ENCODE peak calls at places on chromosomes 11 and 22, in nine cellular contexts. O, C, Y, N, H, D, B, W and F are unnamed samples.

GRCh38 chr11:73028621-73029020 is 113.5 kb downstream of the FCHSD2 start:
- DNase-seq in N (no peak), B (no peak), Y (no peak), H (no peak), C (no peak), D (no peak), W (no peak), O (no peak), F (no peak)

GRCh38 chr11:19728436-19728835 is 15.8 kb downstream of the NAV2 start:
- DNase-seq in D (no peak), C (no peak), O (peak; percentile 13), Y (no peak), N (no peak), B (no peak), H (no peak), W (peak; percentile 22), F (peak; percentile 28)

GRCh38 chr22:36152088-36152487 is 8.5 kb downstream of the APOL3 start:
- DNase-seq in B (no peak), N (no peak), H (no peak), C (no peak), D (no peak), Y (no peak), W (no peak), O (no peak), F (no peak)

GRCh38 chr11:73059915-73060314 is 82.2 kb downstream of the FCHSD2 start:
- DNase-seq in W (no peak), H (no peak), B (no peak), N (no peak), C (no peak), O (no peak), Y (no peak), D (no peak), F (no peak)

GRCh38 chr11:72676874-72677341 is 2.7 kb upstream of the PDE2A start:
- DNase-seq in B (no peak), W (peak; percentile 54), C (peak; percentile 75), Y (peak; percentile 95), D (peak; percentile 90), H (peak; percentile 75), O (peak; percentile 60), N (peak; percentile 82), F (peak; percentile 10)

GRCh38 chr11:6248248-6248647 is 9.4 kb downstream of the CNGA4 start:
- DNase-seq in N (no peak), W (peak; percentile 89), H (no peak), O (peak; percentile 94), D (no peak), C (no peak), B (no peak), Y (no peak), F (no peak)

GRCh38 chr11:65224939-65225283 is 36.9 kb upstream of the POLA2 start:
- DNase-seq in B (no peak), H (peak; percentile 27), C (peak; percentile 26), W (peak; percentile 75), N (no peak), Y (peak; percentile 43), O (peak; percentile 72), D (no peak), F (peak; percentile 61)

GRCh38 chr11:16902979-16903378 is 111.2 kb downstream of the PLEKHA7 start:
- DNase-seq in N (no peak), H (no peak), O (no peak), D (no peak), B (no peak), Y (no peak), W (no peak), C (no peak), F (no peak)

GRCh38 chr22:49965291-49966040 is 4.9 kb downstream of the PIM3 start:
- DNase-seq in O (no peak), N (no peak), W (no peak), Y (peak; percentile 2), H (no peak), D (no peak), B (peak; percentile 73), C (peak; percentile 12), F (no peak)

GRCh38 chr11:79237676-79238075 is 203.2 kb downstream of the TENM4 start:
- DNase-seq in C (peak; percentile 26), O (peak; percentile 96), N (no peak), H (no peak), D (no peak), Y (no peak), W (peak; percentile 92), B (no peak), F (peak; percentile 73)

GRCh38 chr11:75078233-75078632 is 18.4 kb downstream of the OR2AT4 start:
- DNase-seq in Y (no peak), N (no peak), C (no peak), O (no peak), B (no peak), W (no peak), D (no peak), H (no peak), F (peak; percentile 64)

GRCh38 chr11:75072582-75072981 is 24.1 kb downstream of the OR2AT4 start:
- DNase-seq in W (no peak), B (no peak), Y (peak; percentile 10), O (no peak), C (no peak), H (no peak), D (no peak), N (no peak), F (no peak)

GRCh38 chr11:75069473-75069872 is 27.2 kb downstream of the OR2AT4 start:
- DNase-seq in H (no peak), O (no peak), B (no peak), C (no peak), N (no peak), Y (no peak), W (no peak), D (no peak), F (no peak)

GRCh38 chr11:75077316-75077715 is 19.4 kb downstream of the OR2AT4 start:
- DNase-seq in C (no peak), D (no peak), H (no peak), Y (no peak), N (no peak), B (no peak), O (no peak), W (no peak), F (no peak)

GRCh38 chr11:75073459-75074190 is 23.1 kb downstream of the OR2AT4 start:
- DNase-seq in Y (no peak), H (no peak), B (no peak), D (no peak), N (no peak), O (no peak), W (no peak), C (no peak), F (no peak)
- TF ChIP-seq CTCF in Y (no peak), H (no peak), B (no peak), D (no peak), N (no peak), O (peak; percentile 9), W (no peak), C (no peak), F (peak; percentile 9)

GRCh38 chr22:39177456-39177775 is 24.9 kb upstream of the CBX7 start:
- DNase-seq in N (peak; percentile 63), W (no peak), O (no peak), C (no peak), Y (no peak), B (no peak), H (no peak), D (no peak), F (no peak)
- TF ChIP-seq CTCF in N (no peak), W (no peak), O (no peak), C (no peak), Y (no peak), B (no peak), H (no peak), D (no peak), F (no peak)

GRCh38 chr22:33101550-33101949 is 43.4 kb upstream of the SYN3 start:
- DNase-seq in W (no peak), C (no peak), N (no peak), O (no peak), D (no peak), Y (no peak), B (no peak), H (no peak), F (no peak)

GRCh38 chr22:33109532-33110148 is 51.5 kb upstream of the SYN3 start:
- DNase-seq in B (no peak), H (no peak), D (no peak), Y (no peak), C (no peak), N (no peak), O (no peak), W (no peak), F (no peak)

GRCh38 chr22:33108037-33108436 is 49.9 kb upstream of the SYN3 start:
- DNase-seq in C (no peak), W (no peak), H (no peak), Y (no peak), N (no peak), D (no peak), B (no peak), O (no peak), F (no peak)

GRCh38 chr22:33104192-33104591 is 46.0 kb upstream of the SYN3 start:
- DNase-seq in H (no peak), Y (no peak), O (no peak), N (no peak), D (no peak), B (no peak), W (no peak), C (no peak), F (no peak)

GRCh38 chr22:33105501-33105911 is 47.3 kb upstream of the SYN3 start:
- DNase-seq in Y (no peak), D (no peak), C (no peak), H (no peak), N (no peak), O (peak; percentile 17), B (no peak), W (no peak), F (no peak)
- TF ChIP-seq CTCF in Y (no peak), D (no peak), C (no peak), H (no peak), N (no peak), O (no peak), B (no peak), W (no peak), F (no peak)

DNA sequence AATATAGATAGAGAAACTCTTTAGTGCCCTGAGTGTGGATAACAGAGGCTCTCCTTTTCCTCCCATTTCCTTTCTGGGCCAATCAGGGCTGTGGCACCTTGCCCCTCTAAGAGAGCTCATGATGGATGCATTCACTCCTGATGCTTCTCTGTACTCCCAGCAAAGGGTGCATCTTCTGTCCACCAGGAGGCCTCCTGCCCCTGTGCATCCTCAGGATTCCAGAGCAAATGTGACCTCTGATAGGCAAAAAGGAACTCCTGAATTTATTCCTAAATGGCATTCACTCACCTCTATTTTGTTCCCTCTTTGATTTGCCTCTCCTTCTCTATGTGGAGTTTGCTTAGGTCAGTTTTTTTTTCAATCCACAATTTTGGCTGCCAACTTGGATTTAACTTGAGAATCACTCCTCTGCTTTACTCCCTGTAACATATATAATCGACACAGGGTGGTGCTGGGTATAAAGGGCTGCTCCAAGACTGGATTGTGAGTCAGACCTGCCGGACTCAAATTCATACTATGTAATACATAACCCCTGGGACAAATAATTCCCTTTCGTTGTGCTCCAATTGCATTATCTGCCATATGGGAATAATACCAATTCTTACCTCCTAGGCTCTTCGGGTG is 1.1 kb upstream of the MRGPRX4 start:
- DNase-seq in H (peak; percentile 28), D (peak; percentile 33), W (peak; percentile 15), N (no peak), O (peak; percentile 47), B (no peak), C (peak; percentile 25), Y (peak; percentile 73), F (peak; percentile 29)
- TF ChIP-seq CTCF in H (peak; percentile 49), D (peak; percentile 28), W (peak; percentile 87), N (peak; percentile 74), O (peak; percentile 65), B (no peak), C (peak; percentile 35), Y (peak; percentile 76), F (peak; percentile 80)